ENCODE peak calls at places on chromosomes 16 and 17, in six cellular contexts. O, L, C, A, E and X are unnamed samples.

GRCh38 chr17:39735882-39736281 is 1.9 kb upstream of the GRB7 start:
- DNase-seq in O (no peak), L (no peak), C (no peak), A (no peak), E (no peak), X (no peak)

GRCh38 chr16:11004351-11004750 is 60.0 kb downstream of the CLEC16A start:
- DNase-seq in O (peak), L (no peak), C (no peak), A (no peak), E (peak), X (peak)

GRCh38 chr16:18932243-18932997 is 6.2 kb upstream of the SMG1 start:
- DNase-seq in O (peak), L (no peak), C (no peak), A (no peak), E (peak), X (peak)

GRCh38 chr17:65485388-65486299 is 75.8 kb downstream of the AXIN2 start:
- DNase-seq in O (peak), L (no peak), C (peak), A (no peak), E (peak), X (peak)

GRCh38 chr17:39955726-39956225 is 7.0 kb upstream of the GSDMA start:
- DNase-seq in O (no peak), L (no peak), C (no peak), A (no peak), E (no peak), X (no peak)

GRCh38 chr16:8310816-8311215 is 279.5 kb downstream of the TMEM114 start:
- DNase-seq in O (no peak), L (no peak), C (no peak), A (no peak), E (no peak), X (no peak)

GRCh38 chr16:2082171-2082982 is 34.6 kb downstream of the TSC2 start:
- DNase-seq in O (no peak), L (no peak), C (peak), A (no peak), E (no peak), X (peak)

GRCh38 chr16:88902744-88903143 is 36.3 kb upstream of the PABPN1L start:
- DNase-seq in O (no peak), L (no peak), C (no peak), A (no peak), E (no peak), X (no peak)

GRCh38 chr16:10325783-10326543 is 59.9 kb upstream of the ATF7IP2 start:
- DNase-seq in O (peak), L (no peak), C (no peak), A (no peak), E (no peak), X (no peak)

GRCh38 chr17:30344283-30345088 is 10.6 kb upstream of the TMIGD1 start:
- DNase-seq in O (peak), L (no peak), C (peak), A (no peak), E (peak), X (peak)

GRCh38 chr17:80696456-80696855 is 151.8 kb downstream of the RPTOR start:
- DNase-seq in O (no peak), L (no peak), C (no peak), A (no peak), E (no peak), X (no peak)

GRCh38 chr16:89863741-89864391 is 9.5 kb upstream of the TCF25 start:
- DNase-seq in O (peak), L (no peak), C (no peak), A (no peak), E (no peak), X (peak)

GRCh38 chr16:27820646-27821345 is 242.7 kb downstream of the GSG1L start:
- DNase-seq in O (no peak), L (no peak), C (no peak), A (no peak), E (no peak), X (no peak)

GRCh38 chr16:23949630-23950290 is 114.0 kb downstream of the PRKCB start:
- DNase-seq in O (no peak), L (no peak), C (peak), A (no peak), E (no peak), X (no peak)

GRCh38 chr17:74859439-74860228 is at the start of gene GRIN2C:
- DNase-seq in O (no peak), L (no peak), C (no peak), A (no peak), E (no peak), X (no peak)
- TF ChIP-seq CTCF in O (no peak), L (peak), C (no peak), A (no peak), E (peak), X (no peak)

GRCh38 chr16:589658-590159 is at the start of gene RAB40C:
- DNase-seq in O (peak), L (peak), C (peak), A (peak), E (peak), X (peak)

GRCh38 chr16:588639-588888 is 1.3 kb upstream of the RAB40C start:
- DNase-seq in O (peak), L (no peak), C (peak), A (peak), E (no peak), X (peak)

GRCh38 chr16:590165-590874 is 454 bp downstream of the RAB40C start:
- DNase-seq in O (peak), L (no peak), C (no peak), A (no peak), E (no peak), X (peak)

GRCh38 chr16:590875-591200 is 972 bp downstream of the RAB40C start:
- DNase-seq in O (no peak), L (no peak), C (no peak), A (no peak), E (no peak), X (no peak)

GRCh38 chr16:588889-589657 is 793 bp upstream of the RAB40C start:
- DNase-seq in O (peak), L (peak), C (peak), A (peak), E (peak), X (peak)
- H3K4me3 ChIP-seq in O (peak), L (peak), C (peak), A (peak), E (peak), X (peak)

GRCh38 chr17:38559880-38560230 is 45.9 kb downstream of the SRCIN1 start:
- DNase-seq in O (no peak), L (no peak), C (no peak), A (no peak), E (no peak), X (no peak)

GRCh38 chr17:38558751-38559024 is 47.1 kb downstream of the SRCIN1 start:
- DNase-seq in O (no peak), L (no peak), C (no peak), A (no peak), E (no peak), X (no peak)

GRCh38 chr17:38560503-38561318 is 45.0 kb downstream of the SRCIN1 start:
- DNase-seq in O (peak), L (no peak), C (no peak), A (no peak), E (no peak), X (peak)

GRCh38 chr17:38557836-38558750 is 47.7 kb downstream of the SRCIN1 start:
- DNase-seq in O (peak), L (peak), C (peak), A (peak), E (peak), X (peak)

GRCh38 chr17:38559025-38559879 is 46.5 kb downstream of the SRCIN1 start:
- DNase-seq in O (peak), L (no peak), C (peak), A (no peak), E (no peak), X (peak)
- TF ChIP-seq CTCF in O (no peak), L (peak), C (peak), A (no peak), E (no peak), X (no peak)

DNA sequence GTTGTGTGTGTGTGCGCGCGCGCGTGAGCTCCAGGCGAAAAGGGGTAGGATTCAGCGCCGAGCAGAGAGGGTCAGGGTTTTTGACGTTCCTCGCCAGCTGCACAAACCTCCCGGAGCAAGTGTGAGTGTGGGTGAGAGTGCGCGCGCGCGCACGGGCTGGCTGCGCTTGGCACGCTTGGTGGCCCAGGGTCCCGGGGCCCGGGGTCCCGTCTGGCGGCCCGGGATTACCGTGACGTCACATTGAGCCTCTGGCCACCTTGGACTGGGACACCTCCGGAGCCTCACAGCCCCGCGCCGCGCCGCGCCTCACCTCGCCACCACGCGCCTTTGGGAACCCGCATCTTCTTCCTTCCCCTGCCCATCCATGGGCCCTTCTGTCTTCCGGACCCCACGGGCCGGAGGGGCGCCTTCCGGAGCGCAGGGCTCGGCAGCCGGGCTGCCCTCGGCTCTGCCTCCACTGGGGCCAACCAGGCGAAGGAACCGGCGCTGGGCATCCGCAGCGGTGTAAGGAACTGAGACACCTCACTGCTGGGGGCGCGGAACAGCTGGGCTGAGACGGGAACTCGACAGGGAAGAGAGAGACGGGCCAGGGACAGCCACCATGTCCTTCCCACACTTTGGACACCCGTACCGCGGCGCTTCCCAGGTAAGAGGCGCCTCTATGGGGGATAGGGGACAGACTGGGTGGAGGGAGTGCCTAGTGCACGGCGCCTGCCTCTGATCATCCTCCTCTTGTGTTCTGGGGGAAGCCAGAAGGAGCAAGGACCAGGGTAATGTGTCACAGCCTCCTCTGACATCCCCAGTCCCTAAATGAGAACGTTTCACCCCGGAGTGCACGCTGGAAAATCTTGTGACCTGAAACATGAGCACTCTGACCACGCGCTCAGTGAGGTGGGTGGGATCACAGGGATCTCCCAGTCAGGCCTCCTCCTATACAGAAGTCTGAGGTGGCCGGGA is 766 bp downstream of the IRX6 start:
- DNase-seq in O (peak), L (no peak), C (no peak), A (no peak), E (no peak), X (no peak)
- H3K4me3 ChIP-seq in O (no peak), L (no peak), C (no peak), A (no peak), E (no peak), X (no peak)

DNA sequence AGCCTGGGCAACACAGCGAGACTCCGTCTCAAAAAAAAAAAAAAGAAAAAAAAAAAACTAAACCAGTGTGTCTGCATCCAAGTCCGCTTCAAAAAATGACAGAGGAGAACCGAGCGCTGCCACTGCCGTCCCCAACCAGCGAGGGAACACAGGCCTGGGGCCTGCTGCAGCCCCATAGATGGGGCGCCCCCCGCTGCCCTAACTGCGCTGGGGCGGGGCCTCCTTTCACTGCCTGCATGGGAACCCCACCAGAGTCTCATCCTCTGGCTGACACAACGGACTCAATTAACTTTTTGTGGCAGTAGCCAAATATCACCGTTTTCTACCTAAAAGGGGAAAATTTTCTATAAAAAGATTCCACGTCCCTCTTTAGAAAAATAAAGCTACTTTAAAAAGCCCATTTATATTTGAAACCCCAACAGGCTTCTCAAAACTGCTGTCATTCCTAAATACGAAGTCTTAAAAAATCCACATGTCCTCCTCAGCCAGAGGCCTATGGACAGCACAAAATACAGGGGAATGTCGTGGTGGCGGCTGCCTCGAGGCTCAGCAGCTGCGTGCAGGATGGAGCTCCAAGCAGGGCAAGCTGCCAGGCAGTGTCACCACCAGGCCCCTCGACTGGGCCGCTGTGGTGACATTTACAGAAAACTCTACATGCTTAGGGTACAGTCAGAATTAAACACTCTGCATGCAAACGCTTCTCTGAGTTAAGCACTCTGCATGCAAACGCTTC is 30.4 kb downstream of the KLHDC4 start:
- DNase-seq in O (no peak), L (no peak), C (no peak), A (no peak), E (no peak), X (no peak)
- TF ChIP-seq CTCF in O (no peak), L (no peak), C (no peak), A (no peak), E (no peak), X (no peak)

GRCh38 chr17:68601565-68602266 is 549 bp upstream of the FAM20A start:
- DNase-seq in O (no peak), L (no peak), C (no peak), A (no peak), E (no peak), X (no peak)

GRCh38 chr17:68600881-68601564 is at the start of gene FAM20A:
- DNase-seq in O (no peak), L (no peak), C (peak), A (no peak), E (no peak), X (no peak)

GRCh38 chr17:68599873-68600122 is 1.4 kb downstream of the FAM20A start:
- DNase-seq in O (no peak), L (no peak), C (no peak), A (no peak), E (no peak), X (no peak)

GRCh38 chr17:68599091-68599872 is 1.9 kb downstream of the FAM20A start:
- DNase-seq in O (no peak), L (no peak), C (no peak), A (no peak), E (no peak), X (peak)

DNA sequence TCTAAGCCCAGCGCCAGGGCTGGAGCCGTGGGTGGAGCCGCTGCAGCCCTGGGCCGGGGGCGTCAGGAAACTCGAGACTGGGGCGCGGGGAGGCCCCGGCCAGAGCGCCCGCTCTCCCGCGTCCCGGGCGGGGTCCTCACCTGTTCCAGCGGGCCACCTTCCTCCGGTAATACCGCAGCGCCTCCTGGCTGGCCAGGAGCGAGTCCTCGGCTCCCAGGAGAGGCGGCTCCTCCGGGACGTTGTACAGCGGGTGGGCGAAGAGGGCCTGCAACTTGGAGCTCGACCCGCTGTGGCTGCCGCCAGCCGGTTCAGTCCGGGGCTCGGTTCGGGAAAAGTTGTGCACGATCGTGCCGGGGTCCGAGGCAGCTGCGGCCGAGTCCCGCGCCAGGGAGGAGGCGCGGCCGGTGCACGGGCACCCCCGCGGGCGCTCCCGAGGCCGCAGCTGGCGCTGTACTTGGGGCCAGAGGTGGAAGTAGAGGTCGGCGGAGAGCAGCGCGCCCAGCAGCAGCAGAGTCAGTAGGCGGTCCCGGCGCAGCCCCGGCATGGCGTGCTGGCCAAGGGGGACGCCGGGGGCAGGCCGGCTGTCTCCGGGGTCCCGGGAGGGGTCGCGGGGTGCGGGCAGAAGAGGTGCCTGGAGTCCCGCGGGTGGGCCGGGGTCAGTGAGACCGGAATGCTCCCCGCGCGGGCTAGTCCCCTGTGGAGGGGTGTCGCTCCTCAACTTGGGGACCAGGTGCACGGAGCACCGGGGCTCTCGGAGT is 865 bp downstream of the FAM20A start:
- DNase-seq in O (no peak), L (no peak), C (peak), A (no peak), E (no peak), X (no peak)
- H3K4me3 ChIP-seq in O (peak), L (peak), C (no peak), A (peak), E (peak), X (peak)